ENCODE peak calls at places on chromosomes 4 and X, in four cellular contexts. One of them, this sample, is unnamed.

GRCh38 chrX:33194876-33195433 is 16.4 kb downstream of the DMD start:
- DNase-seq in GM12878: no peak
- DNase-seq in H1: no peak
- DNase-seq in SK-N-SH: no peak
- DNase-seq in this sample: no peak

GRCh38 chrX:107736781-107737531 is 38.6 kb downstream of the TSC22D3 start:
- DNase-seq in GM12878: no peak
- DNase-seq in H1: no peak
- DNase-seq in SK-N-SH: no peak
- DNase-seq in this sample: no peak

GRCh38 chr4:121113680-121114079 is 41.3 kb upstream of the NDNF start:
- DNase-seq in GM12878: peak
- DNase-seq in H1: no peak
- DNase-seq in SK-N-SH: no peak
- DNase-seq in this sample: no peak

GRCh38 chr4:61556277-61556676 is 356.2 kb downstream of the ADGRL3 start:
- DNase-seq in GM12878: no peak
- DNase-seq in H1: no peak
- DNase-seq in SK-N-SH: no peak
- DNase-seq in this sample: no peak

GRCh38 chr4:18914182-18914581 is 892.6 kb upstream of the LCORL start:
- DNase-seq in GM12878: no peak
- DNase-seq in H1: no peak
- DNase-seq in SK-N-SH: no peak
- DNase-seq in this sample: no peak

GRCh38 chrX:43002526-43003203 is 224.7 kb upstream of the PPP1R2C start:
- DNase-seq in GM12878: peak
- DNase-seq in H1: no peak
- DNase-seq in SK-N-SH: no peak
- DNase-seq in this sample: no peak

GRCh38 chr4:173488656-173489055 is 41.4 kb downstream of the HAND2 start:
- DNase-seq in GM12878: no peak
- DNase-seq in H1: no peak
- DNase-seq in SK-N-SH: no peak
- DNase-seq in this sample: no peak

GRCh38 chrX:123736333-123736921 is 3.6 kb upstream of the THOC2 start:
- DNase-seq in GM12878: no peak
- DNase-seq in H1: no peak
- DNase-seq in SK-N-SH: peak
- DNase-seq in this sample: no peak

GRCh38 chr4:169009281-169010124 is 552 bp downstream of the CBR4 start:
- DNase-seq in GM12878: no peak
- DNase-seq in H1: no peak
- DNase-seq in SK-N-SH: no peak
- DNase-seq in this sample: peak

GRCh38 chr4:38784141-38784540 is 1.4 kb upstream of the TLR10 start:
- DNase-seq in GM12878: no peak
- DNase-seq in H1: no peak
- DNase-seq in SK-N-SH: no peak
- DNase-seq in this sample: no peak

GRCh38 chrX:12011075-12011474 is 127.2 kb upstream of the FRMPD4 start:
- DNase-seq in GM12878: no peak
- DNase-seq in H1: no peak
- DNase-seq in SK-N-SH: no peak
- DNase-seq in this sample: no peak

GRCh38 chr4:186689476-186689875 is 34.2 kb downstream of the FAT1 start:
- DNase-seq in GM12878: no peak
- DNase-seq in H1: no peak
- DNase-seq in SK-N-SH: no peak
- DNase-seq in this sample: no peak

GRCh38 chr4:21864686-21865085 is 83.9 kb downstream of the KCNIP4 start:
- DNase-seq in GM12878: no peak
- DNase-seq in H1: no peak
- DNase-seq in SK-N-SH: no peak
- DNase-seq in this sample: no peak

GRCh38 chrX:119790977-119791436 is 423 bp downstream of the RPL39 start:
- DNase-seq in GM12878: no peak
- DNase-seq in H1: no peak
- DNase-seq in SK-N-SH: peak
- DNase-seq in this sample: peak

GRCh38 chr4:20625460-20625859 is 74.8 kb upstream of the PACRGL start:
- DNase-seq in GM12878: no peak
- DNase-seq in H1: no peak
- DNase-seq in SK-N-SH: no peak
- DNase-seq in this sample: no peak

GRCh38 chr4:81142744-81143143 is 72.3 kb downstream of the PRKG2 start:
- DNase-seq in GM12878: no peak
- DNase-seq in H1: no peak
- DNase-seq in SK-N-SH: no peak
- DNase-seq in this sample: no peak

GRCh38 chrX:35115205-35115604 is 172.6 kb downstream of the FAM47B start:
- DNase-seq in GM12878: no peak
- DNase-seq in H1: no peak
- DNase-seq in SK-N-SH: no peak
- DNase-seq in this sample: no peak

GRCh38 chr4:41176357-41176756 is 38.0 kb downstream of the APBB2 start:
- DNase-seq in GM12878: no peak
- DNase-seq in H1: no peak
- DNase-seq in SK-N-SH: no peak
- DNase-seq in this sample: no peak

GRCh38 chr4:8198906-8199593 is at the start of gene SH3TC1:
- DNase-seq in GM12878: peak
- DNase-seq in H1: no peak
- DNase-seq in SK-N-SH: peak
- DNase-seq in this sample: peak

GRCh38 chr4:177228599-177228998 is 81.1 kb upstream of the NEIL3 start:
- DNase-seq in GM12878: no peak
- DNase-seq in H1: no peak
- DNase-seq in SK-N-SH: no peak
- DNase-seq in this sample: no peak

GRCh38 chr4:32030406-32030805 is 1310.2 kb downstream of the PCDH7 start:
- DNase-seq in GM12878: no peak
- DNase-seq in H1: no peak
- DNase-seq in SK-N-SH: no peak
- DNase-seq in this sample: no peak

GRCh38 chr4:149914521-149915115 is 99.0 kb upstream of the IQCM start:
- DNase-seq in GM12878: no peak
- DNase-seq in H1: no peak
- DNase-seq in SK-N-SH: peak
- DNase-seq in this sample: peak

GRCh38 chr4:10535900-10536299 is 78.7 kb upstream of the ZNF518B start:
- DNase-seq in GM12878: peak
- DNase-seq in H1: no peak
- DNase-seq in SK-N-SH: no peak
- DNase-seq in this sample: no peak

GRCh38 chr4:181877329-181877848 is 365.8 kb upstream of the TENM3 start:
- DNase-seq in GM12878: no peak
- DNase-seq in H1: no peak
- DNase-seq in SK-N-SH: no peak
- DNase-seq in this sample: no peak

DNA sequence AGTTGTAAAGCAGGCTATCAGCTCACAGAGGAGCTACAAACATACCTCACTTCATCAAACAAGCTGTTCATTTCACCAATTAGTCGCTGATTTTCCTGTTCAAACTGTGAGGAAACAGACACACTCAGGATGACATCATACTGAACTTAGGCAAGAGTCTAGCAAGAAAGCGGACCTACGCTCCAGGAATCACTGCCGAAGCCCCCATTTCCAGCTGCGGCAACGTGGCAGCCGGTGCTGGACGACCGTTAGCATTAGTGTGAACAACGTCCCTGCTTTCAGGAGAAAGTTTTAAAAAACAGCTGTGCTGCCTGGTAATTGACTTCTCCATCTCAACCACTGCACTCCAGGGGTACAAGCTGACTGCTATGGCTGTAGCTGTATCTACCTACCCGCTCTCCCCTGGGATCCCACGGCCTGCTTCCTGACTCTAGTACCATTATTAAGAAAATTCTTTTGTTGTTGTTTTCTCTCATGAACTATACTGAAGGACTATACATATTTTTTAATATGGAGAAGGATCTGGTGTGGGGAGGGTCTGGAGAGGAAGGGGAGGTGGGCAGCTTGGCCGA is 38.3 kb downstream of the NSG1 start:
- DNase-seq in GM12878: no peak
- DNase-seq in H1: no peak
- DNase-seq in SK-N-SH: no peak
- DNase-seq in this sample: no peak
- TF ChIP-seq JUND in GM12878: no peak
- TF ChIP-seq JUND in H1: no peak
- TF ChIP-seq JUND in SK-N-SH: no peak
- TF ChIP-seq JUND in this sample: no peak

DNA sequence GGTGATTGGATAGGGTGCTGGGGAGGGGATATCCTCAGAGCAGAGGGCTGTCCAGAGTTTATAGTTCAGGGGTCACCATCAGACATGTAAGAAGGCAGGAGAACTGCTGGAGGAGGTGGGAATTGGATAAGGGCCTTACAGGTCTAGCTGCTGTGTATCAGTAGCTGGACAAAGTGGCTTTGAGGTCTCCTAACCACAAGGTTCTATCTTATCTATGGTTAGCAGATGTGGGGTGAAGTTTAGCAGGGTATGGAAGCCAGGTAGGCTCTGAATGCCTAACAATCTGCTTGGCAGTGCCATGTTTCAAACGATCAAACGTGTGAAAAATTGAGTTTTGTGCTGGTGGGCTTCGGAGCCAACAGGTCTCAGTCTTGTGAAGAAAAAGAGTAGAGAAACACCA is 32.1 kb upstream of the MAGEA8 start:
- DNase-seq in GM12878: no peak
- DNase-seq in H1: no peak
- DNase-seq in SK-N-SH: no peak
- DNase-seq in this sample: peak
- TF ChIP-seq TAF1 in GM12878: no peak
- TF ChIP-seq TAF1 in H1: no peak
- TF ChIP-seq TAF1 in SK-N-SH: no peak
- TF ChIP-seq TAF1 in this sample: no peak

GRCh38 chr4:83875437-83875836 is 339.5 kb downstream of the GPAT3 start:
- DNase-seq in GM12878: no peak
- DNase-seq in H1: no peak
- DNase-seq in SK-N-SH: no peak
- DNase-seq in this sample: no peak
- TF ChIP-seq JUND in GM12878: no peak
- TF ChIP-seq JUND in H1: no peak
- TF ChIP-seq JUND in SK-N-SH: no peak
- TF ChIP-seq JUND in this sample: no peak

GRCh38 chr4:14265651-14266050 is 638.1 kb upstream of the BOD1L1 start:
- DNase-seq in GM12878: no peak
- DNase-seq in H1: no peak
- DNase-seq in SK-N-SH: no peak
- DNase-seq in this sample: no peak

GRCh38 chr4:14260591-14260990 is 633.1 kb upstream of the BOD1L1 start:
- DNase-seq in GM12878: no peak
- DNase-seq in H1: no peak
- DNase-seq in SK-N-SH: no peak
- DNase-seq in this sample: no peak

GRCh38 chr4:14262221-14262620 is 634.7 kb upstream of the BOD1L1 start:
- DNase-seq in GM12878: no peak
- DNase-seq in H1: no peak
- DNase-seq in SK-N-SH: no peak
- DNase-seq in this sample: no peak

GRCh38 chr4:14259926-14260325 is 632.4 kb upstream of the BOD1L1 start:
- DNase-seq in GM12878: no peak
- DNase-seq in H1: no peak
- DNase-seq in SK-N-SH: no peak
- DNase-seq in this sample: no peak

DNA sequence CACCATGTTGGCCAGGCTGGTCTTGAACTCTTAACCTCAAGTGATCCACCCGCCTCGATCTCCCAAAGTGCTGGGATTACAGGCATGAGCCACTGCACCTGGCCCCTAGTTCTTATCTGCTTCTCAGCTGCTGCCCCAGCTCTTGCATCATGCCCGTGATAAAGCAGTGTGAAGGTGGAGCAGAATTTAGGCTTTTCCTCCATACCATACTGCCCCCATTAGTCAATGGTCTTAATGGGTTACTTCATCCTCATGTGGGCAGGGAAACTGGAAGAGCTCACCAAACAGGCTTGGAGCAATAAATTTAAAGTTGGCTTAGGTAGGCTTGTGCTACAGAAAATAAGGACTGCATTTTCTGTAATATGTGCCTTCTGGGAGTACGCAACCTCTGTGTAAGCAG is 636.9 kb upstream of the BOD1L1 start:
- DNase-seq in GM12878: no peak
- DNase-seq in H1: no peak
- DNase-seq in SK-N-SH: no peak
- DNase-seq in this sample: no peak
- TF ChIP-seq TAF1 in GM12878: no peak
- TF ChIP-seq TAF1 in H1: no peak
- TF ChIP-seq TAF1 in SK-N-SH: no peak
- TF ChIP-seq TAF1 in this sample: no peak

GRCh38 chr4:55725057-55725456 is 89.0 kb upstream of the NMU start:
- DNase-seq in GM12878: no peak
- DNase-seq in H1: no peak
- DNase-seq in SK-N-SH: peak
- DNase-seq in this sample: peak
- TF ChIP-seq JUND in GM12878: no peak
- TF ChIP-seq JUND in H1: no peak
- TF ChIP-seq JUND in SK-N-SH: no peak
- TF ChIP-seq JUND in this sample: no peak